ENCODE peak calls at places on chromosome 13, in four cellular contexts. F is left ventricle myocardium inferior, Z is NCI-H2081, W is tibial nerve. E is an unnamed sample.
A peak's percentile ranks its signal among the peaks of the same experiment; 100 is the strongest.

GRCh38 chr13:24985102-24985501 is 110.8 kb upstream of the PABPC3 start:
- DNase-seq in F (no peak), Z (no peak), W (no peak), E (peak; percentile 59)

GRCh38 chr13:102643656-102644055 is 46.9 kb downstream of the TPP2 start:
- DNase-seq in F (no peak), W (no peak), Z (no peak), E (no peak)

GRCh38 chr13:107827840-107828549 is 387.3 kb downstream of the LIG4 start:
- DNase-seq in Z (no peak), W (no peak), F (no peak), E (no peak)

GRCh38 chr13:78680064-78680463 is 21.1 kb upstream of the OBI1 start:
- DNase-seq in Z (peak; percentile 84), F (no peak), W (no peak), E (no peak)

GRCh38 chr13:112972258-112972657 is 3.2 kb downstream of the MCF2L start:
- DNase-seq in Z (no peak), W (no peak), F (no peak), E (no peak)

GRCh38 chr13:104837756-104838155 is 1697.7 kb downstream of the EFNB2 start:
- DNase-seq in Z (no peak), W (no peak), F (no peak), E (no peak)

GRCh38 chr13:79079351-79079839 is 326.7 kb downstream of the RBM26 start:
- DNase-seq in W (no peak), F (no peak), Z (no peak), E (peak; percentile 16)

GRCh38 chr13:109764474-109765292 is 21.7 kb downstream of the IRS2 start:
- DNase-seq in W (no peak), Z (no peak), F (no peak), E (no peak)

GRCh38 chr13:91389186-91389585 is 9.2 kb upstream of the GPC5 start:
- DNase-seq in F (no peak), W (no peak), Z (no peak), E (no peak)

GRCh38 chr13:95505976-95506375 is 46.5 kb upstream of the CLDN10 start:
- DNase-seq in W (no peak), F (no peak), Z (no peak), E (peak; percentile 30)

GRCh38 chr13:90447735-90448103 is 899.8 kb upstream of the MIR17HG start:
- DNase-seq in Z (no peak), F (no peak), W (no peak), E (peak; percentile 13)

GRCh38 chr13:21812192-21812626 is 141.3 kb downstream of the FGF9 start:
- DNase-seq in W (no peak), Z (peak; percentile 67), F (no peak), E (peak; percentile 24)

GRCh38 chr13:46211116-46211515 is 612 bp upstream of the LRRC63 start:
- DNase-seq in F (no peak), W (no peak), Z (peak; percentile 35), E (no peak)

GRCh38 chr13:77715233-77715891 is 17.9 kb downstream of the SLAIN1 start:
- DNase-seq in F (no peak), W (no peak), Z (no peak), E (no peak)

GRCh38 chr13:52849727-52850395 is 1.4 kb upstream of the PCDH8 start:
- DNase-seq in W (no peak), Z (no peak), F (no peak), E (peak; percentile 51)

GRCh38 chr13:101795460-101795859 is 343.0 kb downstream of the ITGBL1 start:
- DNase-seq in F (no peak), W (no peak), Z (no peak), E (no peak)

GRCh38 chr13:31895687-31896086 is 135.9 kb upstream of the FRY start:
- DNase-seq in W (no peak), F (no peak), Z (no peak), E (no peak)

GRCh38 chr13:24228852-24229458 is 68.4 kb downstream of the SPATA13 start:
- DNase-seq in Z (peak; percentile 60), F (no peak), W (no peak), E (no peak)

GRCh38 chr13:59906413-59907027 is 257.2 kb downstream of the DIAPH3 start:
- DNase-seq in Z (no peak), F (no peak), W (no peak), E (no peak)

GRCh38 chr13:48849515-48849914 is 126.2 kb upstream of the FNDC3A start:
- DNase-seq in F (no peak), W (no peak), Z (no peak), E (no peak)

GRCh38 chr13:44155422-44156293 is 218.0 kb upstream of the SERP2 start:
- DNase-seq in Z (no peak), W (peak; percentile 33), F (peak; percentile 46), E (peak; percentile 79)

GRCh38 chr13:31722684-31723083 is 16.6 kb upstream of the RXFP2 start:
- DNase-seq in F (no peak), Z (peak; percentile 69), W (no peak), E (no peak)

GRCh38 chr13:97068146-97068545 is 73.9 kb upstream of the OXGR1 start:
- DNase-seq in F (no peak), Z (peak; percentile 82), W (no peak), E (peak; percentile 12)

GRCh38 chr13:46607768-46608553 is 55.0 kb downstream of the LRCH1 start:
- DNase-seq in F (no peak), Z (no peak), W (no peak), E (no peak)

GRCh38 chr13:109547942-109548860 is 238.2 kb downstream of the IRS2 start:
- DNase-seq in F (no peak), W (no peak), Z (no peak), E (no peak)

GRCh38 chr13:107743983-107744382 is 471.4 kb downstream of the LIG4 start:
- DNase-seq in Z (no peak), W (no peak), F (no peak), E (no peak)

GRCh38 chr13:110294146-110294545 is 12.8 kb downstream of the COL4A1 start:
- DNase-seq in Z (no peak), W (no peak), F (no peak), E (no peak)

E was measured in ELF-1.